ENCODE peak calls at places on chromosomes 5 and 9, in five cellular contexts. O, P, B, W and X are unnamed samples.

GRCh38 chr9:19184144-19184917 is 46.2 kb upstream of the DENND4C start:
- DNase-seq in O (peak), P (peak), B (peak), W (peak), X (peak)

GRCh38 chr9:114894801-114895433 is 35.5 kb downstream of the TNFSF8 start:
- DNase-seq in O (peak), P (peak), B (no peak), W (peak), X (peak)

GRCh38 chr5:16464664-16465543 is 696 bp downstream of the ZNF622 start:
- DNase-seq in O (no peak), P (peak), B (no peak), W (peak), X (no peak)

GRCh38 chr5:72552041-72552557 is 44.9 kb upstream of the ZNF366 start:
- DNase-seq in O (no peak), P (peak), B (no peak), W (peak), X (peak)

GRCh38 chr9:25542319-25542718 is 135.9 kb downstream of the TUSC1 start:
- DNase-seq in O (no peak), P (no peak), B (no peak), W (no peak), X (no peak)

GRCh38 chr5:110702704-110703103 is 23.8 kb downstream of the TMEM232 start:
- DNase-seq in O (no peak), P (peak), B (no peak), W (no peak), X (no peak)

GRCh38 chr9:133103183-133103986 is 17.7 kb downstream of the RALGDS start:
- DNase-seq in O (peak), P (peak), B (peak), W (peak), X (peak)

GRCh38 chr5:112351225-112351624 is 67.9 kb downstream of the EPB41L4A start:
- DNase-seq in O (no peak), P (no peak), B (no peak), W (no peak), X (no peak)

GRCh38 chr5:175766963-175767362 is 104.4 kb upstream of the CPLX2 start:
- DNase-seq in O (no peak), P (no peak), B (no peak), W (no peak), X (no peak)

GRCh38 chr5:149961186-149961685 is 678 bp downstream of the SLC26A2 start:
- DNase-seq in O (no peak), P (no peak), B (no peak), W (peak), X (no peak)

GRCh38 chr9:123309611-123310010 is 41.2 kb upstream of the STRBP start:
- DNase-seq in O (no peak), P (no peak), B (no peak), W (no peak), X (peak)

GRCh38 chr9:90007516-90008430 is 403.0 kb downstream of the GADD45G start:
- DNase-seq in O (no peak), P (peak), B (no peak), W (peak), X (peak)

GRCh38 chr5:168195110-168195509 is 96.3 kb upstream of the WWC1 start:
- DNase-seq in O (no peak), P (no peak), B (no peak), W (no peak), X (no peak)

GRCh38 chr5:321726-322251 is 275 bp downstream of the AHRR start:
- DNase-seq in O (no peak), P (no peak), B (no peak), W (no peak), X (no peak)

GRCh38 chr5:108728566-108729305 is 19.0 kb upstream of the FER start:
- DNase-seq in O (no peak), P (no peak), B (no peak), W (no peak), X (no peak)

GRCh38 chr9:115964710-115965347 is 188.8 kb upstream of the PAPPA start:
- DNase-seq in O (no peak), P (no peak), B (no peak), W (no peak), X (peak)

GRCh38 chr9:89598926-89599325 is 5.9 kb upstream of the GADD45G start:
- DNase-seq in O (no peak), P (no peak), B (no peak), W (no peak), X (no peak)

GRCh38 chr5:10222326-10222725 is 27.4 kb downstream of the ATPSCKMT start:
- DNase-seq in O (no peak), P (peak), B (no peak), W (peak), X (no peak)

GRCh38 chr5:11037941-11038340 is 276.9 kb upstream of the DAP start:
- DNase-seq in O (no peak), P (no peak), B (no peak), W (no peak), X (no peak)

GRCh38 chr5:59660737-59661136 is 232.8 kb downstream of the PDE4D start:
- DNase-seq in O (no peak), P (peak), B (no peak), W (peak), X (peak)

GRCh38 chr5:122141751-122142150 is 12.4 kb downstream of the ZNF474 start:
- DNase-seq in O (no peak), P (no peak), B (no peak), W (peak), X (no peak)

GRCh38 chr9:32844259-32844658 is 60.9 kb downstream of the TMEM215 start:
- DNase-seq in O (no peak), P (no peak), B (no peak), W (no peak), X (no peak)

GRCh38 chr5:126931968-126932622 is 98.3 kb downstream of the MARCHF3 start:
- DNase-seq in O (no peak), P (no peak), B (no peak), W (no peak), X (no peak)

GRCh38 chr5:171386006-171386671 is 1.5 kb upstream of the NPM1 start:
- DNase-seq in O (no peak), P (no peak), B (peak), W (no peak), X (no peak)

GRCh38 chr9:33080534-33080933 is 4.1 kb upstream of the SMU1 start:
- DNase-seq in O (no peak), P (no peak), B (no peak), W (no peak), X (no peak)

DNA sequence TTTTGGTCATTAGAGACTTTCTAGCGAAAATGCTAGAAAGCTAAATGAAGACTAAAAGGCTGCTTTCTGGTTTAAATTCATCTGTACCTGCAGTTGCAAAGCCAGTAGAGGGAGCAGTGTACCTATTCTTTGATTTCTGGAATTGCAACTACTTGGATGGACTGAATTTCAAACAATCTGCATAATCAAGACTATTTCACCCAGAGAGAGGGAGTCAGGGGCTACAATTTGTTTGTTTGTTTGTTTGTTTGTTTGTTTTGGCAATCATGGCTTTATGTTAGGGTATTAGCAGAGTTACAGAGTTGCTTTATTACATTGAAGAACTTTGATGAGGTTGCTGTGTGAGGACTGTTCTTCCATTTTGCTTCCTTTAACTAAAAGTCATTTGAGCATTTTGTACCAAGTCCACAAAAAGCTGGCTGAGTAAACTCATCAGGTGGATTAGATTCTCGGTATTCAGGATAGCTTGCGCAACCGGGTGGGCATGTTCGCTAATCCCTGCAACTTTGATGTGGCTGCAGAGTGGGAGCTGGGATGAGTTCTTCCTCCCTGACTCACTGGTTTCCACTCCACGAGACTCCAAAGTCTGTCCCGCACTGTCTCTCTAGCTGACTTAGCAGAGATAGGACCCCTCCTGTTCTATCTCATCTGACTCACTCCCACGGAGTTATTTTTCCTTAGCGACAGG is 80.0 kb upstream of the TUT7 start:
- DNase-seq in O (peak), P (peak), B (no peak), W (peak), X (peak)
- H3K4me3 ChIP-seq in O (no peak), P (peak), B (no peak), W (peak), X (peak)

GRCh38 chr5:8844206-8844605 is 701.7 kb downstream of the SEMA5A start:
- DNase-seq in O (no peak), P (no peak), B (no peak), W (no peak), X (no peak)

GRCh38 chr5:8839361-8840055 is 706.4 kb downstream of the SEMA5A start:
- DNase-seq in O (no peak), P (no peak), B (no peak), W (no peak), X (no peak)

GRCh38 chr5:8842906-8843590 is 702.8 kb downstream of the SEMA5A start:
- DNase-seq in O (no peak), P (peak), B (no peak), W (peak), X (peak)

GRCh38 chr5:8843766-8844165 is 702.1 kb downstream of the SEMA5A start:
- DNase-seq in O (no peak), P (peak), B (no peak), W (peak), X (peak)

GRCh38 chr5:8840237-8840636 is 705.6 kb downstream of the SEMA5A start:
- DNase-seq in O (no peak), P (no peak), B (no peak), W (no peak), X (no peak)
- TF ChIP-seq CTCF in O (no peak), P (no peak), B (no peak), W (no peak), X (no peak)

GRCh38 chr9:97928968-97929604 is 6.8 kb upstream of the TRMO start:
- DNase-seq in O (no peak), P (no peak), B (no peak), W (no peak), X (no peak)

GRCh38 chr9:97921959-97922905 is at the start of gene TRMO:
- DNase-seq in O (peak), P (peak), B (peak), W (peak), X (peak)

GRCh38 chr9:97923529-97924108 is 1.3 kb upstream of the TRMO start:
- DNase-seq in O (peak), P (peak), B (peak), W (peak), X (peak)

GRCh38 chr9:97925497-97926334 is 3.4 kb upstream of the TRMO start:
- DNase-seq in O (no peak), P (no peak), B (no peak), W (no peak), X (no peak)

DNA sequence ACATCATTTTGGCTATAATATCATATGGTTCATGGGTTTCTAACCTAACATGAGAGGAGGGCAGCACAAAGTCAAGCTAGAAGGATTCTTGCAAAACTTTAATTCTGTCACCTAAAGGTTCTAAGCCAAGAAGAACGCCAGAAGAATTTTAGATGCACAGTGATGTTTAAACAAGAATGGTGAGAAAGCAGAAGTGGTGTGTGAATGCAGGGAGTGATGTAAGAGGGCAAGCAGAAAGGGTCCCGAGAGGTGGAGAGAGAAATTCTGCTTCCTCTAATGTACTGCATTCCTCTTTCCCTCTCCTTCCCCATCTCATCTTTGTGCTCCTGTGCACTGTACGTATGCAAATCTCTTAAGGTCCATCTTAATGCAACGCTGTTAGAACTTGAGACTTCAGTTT is 2.1 kb upstream of the TRMO start:
- DNase-seq in O (no peak), P (no peak), B (no peak), W (no peak), X (no peak)
- H3K4me3 ChIP-seq in O (no peak), P (no peak), B (no peak), W (no peak), X (no peak)

GRCh38 chr5:155699385-155699784 is 627.6 kb upstream of the SGCD start:
- DNase-seq in O (no peak), P (no peak), B (no peak), W (no peak), X (no peak)
- TF ChIP-seq CTCF in O (no peak), P (no peak), B (no peak), W (no peak), X (no peak)